ENCODE peak calls at places on chromosome 3, in nine cellular contexts. J is HEK293T; W is AG08396; C is heart right ventricle; Z is omental fat pad; U is esophagus muscularis mucosa; Y is amniotic stem cell; Q is stimulated activated naive CD8-positive, alpha-beta T cell treated with anti-CD3 and anti-CD28 coated beads, Interleukin-15, amount 100 ng/mL, for 72 hours; P is T-cell. X is an unnamed sample.
A peak's percentile ranks its signal among the peaks of the same experiment; 100 is the strongest.

GRCh38 chr3:64906011-64906410 is 218.2 kb upstream of the ADAMTS9 start:
- DNase-seq in J (no peak), W (no peak), C (no peak), Z (no peak), U (no peak), Y (no peak), Q (no peak), P (no peak), X (no peak)

GRCh38 chr3:127536818-127537810 is 53.4 kb downstream of the TPRA1 start:
- DNase-seq in J (no peak), W (no peak), C (no peak), Z (no peak), U (no peak), Y (no peak), Q (no peak), P (no peak), X (no peak)

GRCh38 chr3:172159962-172160538 is 120.7 kb downstream of the FNDC3B start:
- DNase-seq in J (no peak), W (no peak), C (peak; percentile 75), Z (no peak), U (no peak), Y (no peak), Q (no peak), P (no peak), X (no peak)

GRCh38 chr3:143551790-143552189 is 296.5 kb downstream of the SLC9A9 start:
- DNase-seq in J (no peak), W (no peak), C (no peak), Z (no peak), U (no peak), Y (no peak), Q (no peak), P (no peak), X (no peak)

GRCh38 chr3:175879417-175879816 is 1020.3 kb downstream of the NAALADL2 start:
- DNase-seq in J (no peak), W (no peak), C (no peak), Z (no peak), U (no peak), Y (no peak), Q (no peak), P (no peak), X (no peak)

GRCh38 chr3:123816673-123817207 is 67.4 kb downstream of the MYLK start:
- DNase-seq in J (no peak), W (peak; percentile 59), C (no peak), Z (no peak), U (peak; percentile 66), Y (peak; percentile 63), Q (no peak), P (no peak), X (no peak)

GRCh38 chr3:177830411-177830849 is 633.1 kb upstream of the TBL1XR1 start:
- DNase-seq in J (no peak), W (no peak), C (no peak), Z (no peak), U (no peak), Y (no peak), Q (no peak), P (no peak), X (no peak)

GRCh38 chr3:12999147-13000140 is 73.8 kb downstream of the IQSEC1 start:
- DNase-seq in J (no peak), W (no peak), C (peak; percentile 89), Z (no peak), U (no peak), Y (no peak), Q (no peak), P (peak; percentile 23), X (no peak)

GRCh38 chr3:8625991-8626390 is 18.6 kb downstream of the SSUH2 start:
- DNase-seq in J (no peak), W (peak; percentile 54), C (no peak), Z (no peak), U (no peak), Y (no peak), Q (no peak), P (no peak), X (no peak)

GRCh38 chr3:72938471-72939265 is 50.8 kb downstream of the GXYLT2 start:
- DNase-seq in J (peak; percentile 63), W (peak; percentile 84), C (peak; percentile 69), Z (peak; percentile 45), U (peak; percentile 92), Y (peak; percentile 74), Q (peak; percentile 8), P (peak; percentile 26), X (peak; percentile 31)

GRCh38 chr3:89002166-89002565 is 105.3 kb upstream of the EPHA3 start:
- DNase-seq in J (no peak), W (no peak), C (no peak), Z (no peak), U (no peak), Y (no peak), Q (no peak), P (no peak), X (no peak)

GRCh38 chr3:174524203-174524602 is 334.9 kb upstream of the NAALADL2 start:
- DNase-seq in J (no peak), W (no peak), C (no peak), Z (no peak), U (no peak), Y (no peak), Q (no peak), P (no peak), X (no peak)

GRCh38 chr3:186519021-186519658 is 25.0 kb downstream of the CRYGS start:
- DNase-seq in J (no peak), W (no peak), C (no peak), Z (no peak), U (no peak), Y (no peak), Q (peak; percentile 75), P (peak; percentile 76), X (no peak)

GRCh38 chr3:193452338-193452737 is 73.8 kb upstream of the ATP13A5 start:
- DNase-seq in J (peak; percentile 14), W (no peak), C (no peak), Z (no peak), U (no peak), Y (no peak), Q (no peak), P (no peak), X (no peak)